ENCODE peak calls at places on chromosomes 11 and 22, in four cellular contexts. O, Z, J and B are unnamed samples.

GRCh38 chr11:48006301-48006992 is 26.1 kb downstream of the PTPRJ start:
- DNase-seq in O (no peak), Z (peak), J (peak), B (no peak)

GRCh38 chr11:73939096-73939495 is 11.7 kb upstream of the DNAJB13 start:
- DNase-seq in O (no peak), Z (no peak), J (no peak), B (no peak)

GRCh38 chr11:69492201-69492991 is 10.9 kb downstream of the LINC01488 start:
- DNase-seq in O (peak), Z (no peak), J (no peak), B (no peak)

GRCh38 chr11:5369793-5370192 is 13.8 kb upstream of the OR51M1 start:
- DNase-seq in O (no peak), Z (no peak), J (no peak), B (peak)

GRCh38 chr22:38177926-38178604 is 3.6 kb downstream of the PLA2G6 start:
- DNase-seq in O (peak), Z (no peak), J (peak), B (no peak)

GRCh38 chr11:71499546-71499945 is 27.5 kb upstream of the KRTAP5-7 start:
- DNase-seq in O (no peak), Z (no peak), J (no peak), B (no peak)

GRCh38 chr11:111018571-111018970 is 227.0 kb upstream of the POU2AF2 start:
- DNase-seq in O (no peak), Z (no peak), J (no peak), B (no peak)

GRCh38 chr11:121907379-121907778 is 208.6 kb downstream of the BLID start:
- DNase-seq in O (no peak), Z (no peak), J (no peak), B (no peak)

GRCh38 chr11:69449320-69450063 is 32.0 kb upstream of the LINC01488 start:
- DNase-seq in O (peak), Z (no peak), J (peak), B (peak)

GRCh38 chr22:44080936-44081853 is 57.1 kb downstream of the PARVB start:
- DNase-seq in O (peak), Z (no peak), J (peak), B (peak)

GRCh38 chr11:96290631-96291030 is 52.4 kb downstream of the MAML2 start:
- DNase-seq in O (no peak), Z (no peak), J (no peak), B (no peak)

GRCh38 chr11:119120639-119121007 is 757 bp upstream of the HINFP start:
- DNase-seq in O (no peak), Z (no peak), J (no peak), B (peak)

GRCh38 chr11:17469998-17470397 is 6.6 kb downstream of the ABCC8 start:
- DNase-seq in O (no peak), Z (no peak), J (no peak), B (no peak)

GRCh38 chr11:75562836-75563484 is 907 bp downstream of the SERPINH1 start:
- DNase-seq in O (no peak), Z (no peak), J (peak), B (peak)

GRCh38 chr22:47837703-47838102 is 1075.3 kb downstream of the TBC1D22A start:
- DNase-seq in O (peak), Z (no peak), J (peak), B (peak)

GRCh38 chr11:102946237-102946636 is 9.3 kb downstream of the MMP13 start:
- DNase-seq in O (no peak), Z (no peak), J (no peak), B (no peak)

GRCh38 chr22:38631724-38632123 is 24.5 kb downstream of the FAM227A start:
- DNase-seq in O (no peak), Z (no peak), J (no peak), B (no peak)

GRCh38 chr22:50302564-50302963 is 4.9 kb downstream of the PLXNB2 start:
- DNase-seq in O (no peak), Z (no peak), J (no peak), B (peak)

GRCh38 chr22:35470903-35471321 is 69.7 kb upstream of the RASD2 start:
- DNase-seq in O (peak), Z (no peak), J (peak), B (no peak)
- TF ChIP-seq SMC3 in O (no peak), Z (no peak), J (no peak), B (no peak)

GRCh38 chr22:46057206-46057605 is 80.2 kb upstream of the WNT7B start:
- DNase-seq in O (no peak), Z (no peak), J (no peak), B (no peak)

GRCh38 chr22:46056169-46057041 is 79.4 kb upstream of the WNT7B start:
- DNase-seq in O (no peak), Z (no peak), J (no peak), B (peak)

GRCh38 chr22:46055851-46056168 is 78.8 kb upstream of the WNT7B start:
- DNase-seq in O (no peak), Z (no peak), J (no peak), B (no peak)

GRCh38 chr22:46058591-46059519 is 81.9 kb upstream of the WNT7B start:
- DNase-seq in O (no peak), Z (no peak), J (no peak), B (peak)

GRCh38 chr22:46057762-46058420 is 80.9 kb upstream of the WNT7B start:
- DNase-seq in O (no peak), Z (peak), J (no peak), B (peak)
- TF ChIP-seq ZBTB33 in O (no peak), Z (no peak), J (no peak), B (no peak)

GRCh38 chr11:77089004-77089545 is 13.6 kb upstream of the OMP start:
- DNase-seq in O (no peak), Z (no peak), J (no peak), B (no peak)
- TF ChIP-seq SMC3 in O (no peak), Z (no peak), J (no peak), B (no peak)

DNA sequence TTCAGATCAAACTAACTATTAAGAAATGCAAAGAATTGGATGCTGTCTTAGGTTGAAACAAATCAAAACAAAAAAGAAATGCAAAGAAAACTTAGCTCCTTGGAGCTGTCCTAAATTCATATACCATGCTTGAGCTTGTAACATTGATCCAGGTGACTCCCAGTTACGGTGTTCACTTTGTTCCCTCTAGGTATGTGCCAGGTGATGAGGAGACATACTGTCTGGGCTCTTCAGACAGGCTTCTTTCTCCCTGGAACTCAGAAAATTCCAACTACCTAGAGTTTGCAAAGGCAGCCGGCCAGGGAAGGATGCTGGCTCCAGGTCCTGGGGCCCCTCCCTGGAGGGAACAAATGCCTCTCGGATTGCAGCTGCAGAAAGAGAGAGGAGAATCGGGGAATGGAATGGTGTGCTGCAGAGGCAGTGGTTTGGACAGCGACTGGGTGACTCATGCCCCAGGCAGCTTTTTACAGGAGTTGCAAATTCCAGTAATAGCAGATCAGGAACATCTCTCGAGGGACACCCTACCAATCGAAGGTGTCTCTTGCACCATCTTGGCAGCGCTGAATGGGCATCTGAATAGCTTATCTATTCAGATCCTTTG is 12.3 kb upstream of the ASPHD2 start:
- DNase-seq in O (no peak), Z (no peak), J (no peak), B (no peak)
- TF ChIP-seq ZBTB33 in O (no peak), Z (no peak), J (no peak), B (no peak)

GRCh38 chr11:65589444-65590239 is 6.0 kb downstream of the KCNK7 start:
- DNase-seq in O (no peak), Z (no peak), J (peak), B (no peak)
- TF ChIP-seq SMC3 in O (no peak), Z (peak), J (no peak), B (no peak)

GRCh38 chr22:45731041-45731797 is 59.6 kb downstream of the ATXN10 start:
- DNase-seq in O (no peak), Z (no peak), J (no peak), B (no peak)
- TF ChIP-seq ZBTB33 in O (no peak), Z (no peak), J (no peak), B (no peak)